ENCODE peak calls at places on chromosomes 1 and 21, in four cellular contexts. Q is H1, Z is GM12878, F is SK-N-SH. H is an unnamed sample.

GRCh38 chr1:203320546-203321272 is 15.4 kb downstream of the BTG2 start:
- DNase-seq in Z (no peak), F (no peak), Q (peak), H (no peak)

GRCh38 chr1:225645194-225645593 is 7.7 kb downstream of the ENAH start:
- DNase-seq in Z (no peak), Q (no peak), F (no peak), H (no peak)

GRCh38 chr1:87800006-87800405 is 471.3 kb downstream of the LMO4 start:
- DNase-seq in Q (no peak), Z (no peak), F (no peak), H (no peak)

GRCh38 chr1:110677526-110677925 is 2.8 kb upstream of the KCNA3 start:
- DNase-seq in F (no peak), Q (no peak), Z (no peak), H (peak)

GRCh38 chr1:53614231-53615021 is 124.5 kb downstream of the GLIS1 start:
- DNase-seq in Z (no peak), F (no peak), Q (no peak), H (no peak)

GRCh38 chr21:35243171-35243570 is 194.1 kb upstream of the RUNX1 start:
- DNase-seq in Z (no peak), Q (no peak), F (no peak), H (no peak)

GRCh38 chr1:100265562-100265930 is 470 bp upstream of the RTCA start:
- DNase-seq in F (no peak), Q (no peak), Z (no peak), H (peak)

GRCh38 chr21:38095220-38095619 is 161.6 kb upstream of the KCNJ15 start:
- DNase-seq in Z (no peak), Q (no peak), F (no peak), H (no peak)

GRCh38 chr1:200206340-200206739 is 178.8 kb downstream of the NR5A2 start:
- DNase-seq in F (no peak), Z (no peak), Q (no peak), H (no peak)

GRCh38 chr21:42319851-42320602 is 4.8 kb upstream of the TFF3 start:
- DNase-seq in Q (no peak), Z (no peak), F (no peak), H (no peak)

GRCh38 chr1:109762821-109763645 is 690 bp downstream of the EPS8L3 start:
- DNase-seq in Q (no peak), Z (no peak), F (peak), H (no peak)

GRCh38 chr1:115341948-115342347 is 3.9 kb upstream of the NGF start:
- DNase-seq in Z (no peak), Q (no peak), F (no peak), H (no peak)

GRCh38 chr1:229420765-229421164 is 13.1 kb downstream of the ACTA1 start:
- DNase-seq in F (no peak), Q (no peak), Z (no peak), H (no peak)

GRCh38 chr21:32565856-32566465 is 19.4 kb downstream of the TCP10L start:
- DNase-seq in Z (no peak), Q (no peak), F (no peak), H (no peak)

GRCh38 chr1:174058639-174059038 is 36.5 kb upstream of the RC3H1 start:
- DNase-seq in Z (no peak), F (no peak), Q (no peak), H (no peak)

GRCh38 chr1:221845650-221846371 is 103.9 kb upstream of the DUSP10 start:
- DNase-seq in F (no peak), Z (no peak), Q (no peak), H (peak)

GRCh38 chr1:113809651-113810602 is 2.3 kb downstream of the RSBN1 start:
- DNase-seq in Q (no peak), F (no peak), Z (no peak), H (peak)

DNA sequence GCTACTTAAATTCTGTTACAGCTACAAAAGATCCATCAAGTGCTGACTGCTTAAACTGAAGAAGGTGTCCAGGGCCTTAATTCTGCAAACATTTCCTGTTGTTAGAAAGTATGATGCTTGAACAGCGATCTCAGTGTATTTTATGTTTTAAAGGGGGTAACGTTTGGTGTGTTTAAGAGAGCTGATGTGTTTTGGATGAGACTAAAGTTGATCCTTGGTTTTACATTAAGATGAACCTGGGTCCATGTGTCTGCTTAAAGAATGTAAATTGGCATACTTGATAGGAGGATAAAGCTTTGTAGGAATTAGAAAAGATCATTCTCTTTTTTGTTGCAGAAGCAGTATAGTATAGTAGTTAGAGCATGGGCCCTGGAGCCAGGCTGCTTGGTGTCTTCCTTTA is 3.6 kb downstream of the IER5 start:
- DNase-seq in Z (no peak), Q (no peak), F (no peak), H (no peak)
- TF ChIP-seq TCF12 in Z (no peak), Q (no peak), F (no peak), H (no peak)

GRCh38 chr1:10401281-10401680 is 2.4 kb downstream of the PGD start:
- DNase-seq in Q (no peak), Z (no peak), F (no peak), H (peak)
- TF ChIP-seq MAX in Q (no peak), Z (no peak), F (no peak), H (no peak)

GRCh38 chr1:8238141-8239038 is 79.5 kb upstream of the SLC45A1 start:
- DNase-seq in Q (no peak), F (no peak), Z (no peak), H (peak)
- TF ChIP-seq TCF12 in Q (no peak), F (no peak), Z (no peak), H (no peak)

DNA sequence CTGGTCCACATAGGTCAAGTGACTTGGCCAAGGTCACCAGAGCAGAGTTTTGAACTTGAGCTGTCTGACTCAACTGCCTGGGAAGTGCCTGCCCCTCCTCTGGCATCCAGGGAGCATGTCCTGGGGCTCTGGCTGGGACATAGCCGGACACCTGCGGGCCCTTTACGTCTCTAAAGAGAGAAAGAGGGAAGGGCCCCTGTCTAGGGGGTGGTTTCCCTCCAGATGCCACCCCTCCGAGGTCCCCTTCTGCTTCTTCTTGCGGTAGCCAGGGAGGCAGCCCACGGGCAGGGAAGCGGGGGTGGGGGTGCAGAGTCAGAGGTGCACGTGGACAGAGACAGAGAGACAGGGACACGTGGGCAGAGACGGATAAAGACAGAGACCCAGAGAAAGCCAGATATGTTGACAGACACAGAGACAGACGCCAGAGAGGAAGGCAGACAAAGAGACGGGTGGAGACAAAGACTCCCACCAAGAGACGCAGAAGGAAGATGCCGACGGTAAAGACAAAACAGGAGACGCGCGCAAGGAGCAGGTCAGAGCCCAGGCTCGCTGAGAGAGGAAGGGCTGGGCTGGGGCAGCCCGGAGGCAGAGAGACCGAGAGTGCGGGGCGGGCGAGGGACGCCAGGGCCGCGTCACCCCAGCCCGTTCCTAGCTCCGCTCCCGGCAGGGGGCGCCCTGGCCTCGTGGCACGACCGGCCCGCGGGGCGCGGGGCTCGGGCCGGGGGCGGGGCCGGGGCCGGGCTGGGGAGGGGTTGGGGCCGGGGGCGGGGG is 458 bp upstream of the ALPL start:
- DNase-seq in F (peak), Z (no peak), Q (peak), H (no peak)
- TF ChIP-seq MAX in F (no peak), Z (no peak), Q (peak), H (no peak)

DNA sequence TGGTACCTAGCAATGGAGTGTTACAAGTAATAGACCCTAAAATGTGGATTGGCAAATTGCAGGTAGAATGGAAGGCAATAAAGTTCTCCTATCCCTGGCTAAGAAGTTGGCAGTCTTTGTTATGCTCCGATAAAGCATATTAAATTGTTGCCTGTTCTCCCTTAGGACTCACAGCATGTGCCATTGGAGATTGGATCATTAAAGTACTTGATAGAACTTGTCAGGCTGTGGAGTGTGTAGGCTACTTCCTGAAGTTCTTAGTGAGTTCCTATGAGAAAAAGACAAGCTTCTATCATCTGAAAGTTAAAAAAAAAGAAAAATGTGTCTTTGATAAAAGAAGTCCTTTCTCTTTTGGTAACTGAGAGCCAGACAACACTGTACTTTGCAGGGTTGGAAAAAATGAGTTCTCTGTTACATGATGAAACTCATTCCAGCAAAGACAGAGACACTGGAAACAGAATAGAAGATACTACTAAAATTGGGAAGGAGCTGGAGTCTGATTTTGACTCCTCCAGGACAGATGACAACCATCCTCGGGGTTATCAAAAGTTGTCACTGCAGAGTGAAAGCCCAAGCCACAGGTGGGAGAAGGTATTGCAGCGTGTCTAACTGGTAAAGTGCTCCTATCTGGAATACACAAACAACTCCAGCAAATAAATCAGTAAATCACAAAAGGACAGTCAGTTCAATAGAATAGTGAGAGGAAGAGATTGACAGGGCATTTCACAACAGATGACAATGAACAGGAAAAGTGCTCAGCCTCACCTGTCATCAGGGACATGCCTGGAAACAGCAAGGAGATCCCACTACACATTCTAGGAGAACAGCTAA is 87.5 kb upstream of the WDR26 start:
- DNase-seq in F (no peak), Z (no peak), Q (no peak), H (no peak)
- TF ChIP-seq TCF12 in F (no peak), Z (no peak), Q (no peak), H (no peak)

GRCh38 chr1:8905582-8906191 is 27.2 kb upstream of the ENO1 start:
- DNase-seq in Z (no peak), F (no peak), Q (no peak), H (no peak)

GRCh38 chr1:8908388-8909151 is 30.1 kb upstream of the ENO1 start:
- DNase-seq in Q (no peak), F (no peak), Z (no peak), H (no peak)

GRCh38 chr1:8902765-8903164 is 24.3 kb upstream of the ENO1 start:
- DNase-seq in Z (no peak), Q (no peak), F (no peak), H (no peak)

GRCh38 chr1:8903410-8903809 is 24.9 kb upstream of the ENO1 start:
- DNase-seq in Z (no peak), Q (no peak), F (no peak), H (no peak)

DNA sequence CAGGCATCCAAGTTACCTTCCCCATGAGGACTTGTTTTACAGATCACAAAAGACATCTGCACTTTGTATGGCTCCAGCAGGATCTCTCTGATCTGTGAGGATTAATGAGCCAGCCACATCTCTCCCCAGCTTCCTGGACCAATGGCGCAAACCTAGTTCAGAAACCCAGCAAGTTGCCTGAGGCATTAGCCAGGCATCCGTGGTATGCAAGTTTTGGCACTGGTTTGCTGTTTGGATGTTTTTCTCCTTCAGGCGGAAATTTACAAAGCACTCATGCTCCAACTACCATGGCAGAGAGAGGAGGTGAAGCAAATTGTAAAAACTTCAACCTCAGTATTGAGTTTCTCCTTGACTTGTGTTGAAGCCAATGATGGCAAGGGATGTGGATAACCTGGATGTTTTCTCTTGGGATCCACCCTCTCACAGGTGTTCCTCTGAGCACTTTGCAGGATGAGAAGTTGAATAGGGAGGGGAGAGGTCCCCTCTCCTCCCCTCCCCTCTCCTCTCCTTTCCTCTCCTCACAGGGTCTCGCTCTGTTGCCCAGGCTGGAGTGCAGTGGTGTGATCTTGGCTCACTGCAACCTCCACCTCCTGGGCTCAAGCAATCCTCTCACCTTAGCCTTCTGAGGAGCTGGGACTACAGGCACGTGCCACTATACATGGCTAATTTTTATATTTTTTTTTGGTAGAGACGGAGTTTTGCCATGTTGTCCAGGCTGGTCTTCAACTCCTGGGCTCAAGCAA is 25.6 kb upstream of the ENO1 start:
- DNase-seq in Q (no peak), Z (no peak), F (peak), H (peak)
- TF ChIP-seq MAX in Q (no peak), Z (no peak), F (peak), H (no peak)

DNA sequence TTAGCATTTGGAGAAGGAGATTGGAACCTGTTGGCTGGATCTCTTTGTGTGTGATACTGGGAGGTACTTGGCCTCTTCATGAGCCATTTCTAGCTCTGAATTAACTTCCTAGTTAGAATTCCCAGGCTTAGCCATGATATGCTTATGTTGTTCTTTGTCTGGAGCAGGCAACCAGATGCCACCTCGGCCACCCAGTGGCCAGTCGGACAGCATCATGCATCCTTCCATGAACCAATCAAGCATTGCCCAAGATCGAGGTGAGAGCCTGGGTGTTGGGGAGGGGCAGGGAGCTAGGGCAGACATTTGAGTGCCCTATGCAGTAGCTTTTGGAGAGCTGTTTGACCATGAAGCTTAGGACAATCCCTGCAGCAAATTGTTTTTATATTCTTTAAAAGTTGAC is 26.5 kb upstream of the PIGV start:
- DNase-seq in Q (no peak), F (peak), Z (no peak), H (no peak)
- TF ChIP-seq TCF12 in Q (no peak), F (no peak), Z (no peak), H (no peak)

GRCh38 chr1:169113613-169114119 is 7.2 kb downstream of the ATP1B1 start:
- DNase-seq in Z (no peak), F (no peak), Q (no peak), H (peak)
- TF ChIP-seq MAX in Z (no peak), F (peak), Q (no peak), H (no peak)

GRCh38 chr1:29460211-29460610 is 223.9 kb downstream of the PTPRU start:
- DNase-seq in Q (no peak), Z (no peak), F (no peak), H (no peak)
- TF ChIP-seq TCF12 in Q (no peak), Z (no peak), F (no peak), H (no peak)